ENCODE peak calls at places on chromosomes 11 and 22, in six cellular contexts. One of them, this sample, is unnamed.
A peak's percentile ranks its signal among the peaks of the same experiment; 100 is the strongest.

GRCh38 chr11:93100211-93100610 is 97.6 kb downstream of the SLC36A4 start:
- DNase-seq in mucosa of descending colon: no peak
- DNase-seq in endothelial cell of umbilical vein: no peak
- DNase-seq in A673: no peak
- DNase-seq in PC-3: no peak
- DNase-seq in AG04450: no peak
- DNase-seq in this sample: no peak

GRCh38 chr11:132177106-132177505 is 806.7 kb downstream of the NTM start:
- DNase-seq in mucosa of descending colon: no peak
- DNase-seq in endothelial cell of umbilical vein: peak; percentile 44
- DNase-seq in A673: peak; percentile 62
- DNase-seq in PC-3: peak; percentile 61
- DNase-seq in AG04450: peak; percentile 27
- DNase-seq in this sample: no peak

GRCh38 chr11:30186748-30187147 is 44.1 kb upstream of the FSHB start:
- DNase-seq in mucosa of descending colon: no peak
- DNase-seq in endothelial cell of umbilical vein: no peak
- DNase-seq in A673: no peak
- DNase-seq in PC-3: no peak
- DNase-seq in AG04450: no peak
- DNase-seq in this sample: no peak

GRCh38 chr11:95231881-95232605 is 1.0 kb upstream of the SESN3 start:
- DNase-seq in mucosa of descending colon: peak; percentile 72
- DNase-seq in endothelial cell of umbilical vein: peak; percentile 49
- DNase-seq in A673: no peak
- DNase-seq in PC-3: no peak
- DNase-seq in AG04450: no peak
- DNase-seq in this sample: peak; percentile 39

GRCh38 chr11:47606731-47607130 is 12.5 kb upstream of the C1QTNF4 start:
- DNase-seq in mucosa of descending colon: no peak
- DNase-seq in endothelial cell of umbilical vein: no peak
- DNase-seq in A673: no peak
- DNase-seq in PC-3: no peak
- DNase-seq in AG04450: no peak
- DNase-seq in this sample: no peak

GRCh38 chr11:87437844-87438223 is 400.1 kb downstream of the TMEM135 start:
- DNase-seq in mucosa of descending colon: no peak
- DNase-seq in endothelial cell of umbilical vein: no peak
- DNase-seq in A673: no peak
- DNase-seq in PC-3: peak; percentile 92
- DNase-seq in AG04450: no peak
- DNase-seq in this sample: no peak

GRCh38 chr11:119910650-119911049 is 181.7 kb upstream of the NECTIN1 start:
- DNase-seq in mucosa of descending colon: no peak
- DNase-seq in endothelial cell of umbilical vein: no peak
- DNase-seq in A673: no peak
- DNase-seq in PC-3: no peak
- DNase-seq in AG04450: no peak
- DNase-seq in this sample: no peak

GRCh38 chr11:70120674-70121073 is 42.6 kb downstream of the ANO1 start:
- DNase-seq in mucosa of descending colon: no peak
- DNase-seq in endothelial cell of umbilical vein: no peak
- DNase-seq in A673: no peak
- DNase-seq in PC-3: no peak
- DNase-seq in AG04450: no peak
- DNase-seq in this sample: no peak

GRCh38 chr22:20959578-20960461 is 7.2 kb upstream of the AIFM3 start:
- DNase-seq in mucosa of descending colon: peak; percentile 27
- DNase-seq in endothelial cell of umbilical vein: no peak
- DNase-seq in A673: no peak
- DNase-seq in PC-3: no peak
- DNase-seq in AG04450: no peak
- DNase-seq in this sample: no peak

GRCh38 chr22:28479912-28480311 is 199.7 kb downstream of the TTC28 start:
- DNase-seq in mucosa of descending colon: no peak
- DNase-seq in endothelial cell of umbilical vein: no peak
- DNase-seq in A673: peak; percentile 41
- DNase-seq in PC-3: no peak
- DNase-seq in AG04450: peak; percentile 8
- DNase-seq in this sample: no peak

GRCh38 chr11:17267576-17267975 is 9.0 kb upstream of the NUCB2 start:
- DNase-seq in mucosa of descending colon: no peak
- DNase-seq in endothelial cell of umbilical vein: peak; percentile 40
- DNase-seq in A673: no peak
- DNase-seq in PC-3: peak; percentile 94
- DNase-seq in AG04450: no peak
- DNase-seq in this sample: no peak

GRCh38 chr11:87425391-87425790 is 387.7 kb downstream of the TMEM135 start:
- DNase-seq in mucosa of descending colon: no peak
- DNase-seq in endothelial cell of umbilical vein: no peak
- DNase-seq in A673: no peak
- DNase-seq in PC-3: peak; percentile 50
- DNase-seq in AG04450: no peak
- DNase-seq in this sample: no peak

GRCh38 chr22:40955516-40955915 is 4.3 kb downstream of the RBX1 start:
- DNase-seq in mucosa of descending colon: no peak
- DNase-seq in endothelial cell of umbilical vein: no peak
- DNase-seq in A673: no peak
- DNase-seq in PC-3: no peak
- DNase-seq in AG04450: no peak
- DNase-seq in this sample: no peak

GRCh38 chr11:41997860-41998259 is 538.4 kb upstream of the LRRC4C start:
- DNase-seq in mucosa of descending colon: no peak
- DNase-seq in endothelial cell of umbilical vein: no peak
- DNase-seq in A673: no peak
- DNase-seq in PC-3: no peak
- DNase-seq in AG04450: no peak
- DNase-seq in this sample: no peak

GRCh38 chr11:60880635-60881282 is 13.4 kb downstream of the ZP1 start:
- DNase-seq in mucosa of descending colon: no peak
- DNase-seq in endothelial cell of umbilical vein: no peak
- DNase-seq in A673: no peak
- DNase-seq in PC-3: no peak
- DNase-seq in AG04450: no peak
- DNase-seq in this sample: no peak

GRCh38 chr22:40300884-40301672 is 45.2 kb upstream of the ADSL start:
- DNase-seq in mucosa of descending colon: no peak
- DNase-seq in endothelial cell of umbilical vein: no peak
- DNase-seq in A673: no peak
- DNase-seq in PC-3: no peak
- DNase-seq in AG04450: no peak
- DNase-seq in this sample: no peak

GRCh38 chr11:9750551-9750950 is 86.7 kb downstream of the SWAP70 start:
- DNase-seq in mucosa of descending colon: no peak
- DNase-seq in endothelial cell of umbilical vein: peak; percentile 38
- DNase-seq in A673: no peak
- DNase-seq in PC-3: peak; percentile 20
- DNase-seq in AG04450: no peak
- DNase-seq in this sample: no peak

DNA sequence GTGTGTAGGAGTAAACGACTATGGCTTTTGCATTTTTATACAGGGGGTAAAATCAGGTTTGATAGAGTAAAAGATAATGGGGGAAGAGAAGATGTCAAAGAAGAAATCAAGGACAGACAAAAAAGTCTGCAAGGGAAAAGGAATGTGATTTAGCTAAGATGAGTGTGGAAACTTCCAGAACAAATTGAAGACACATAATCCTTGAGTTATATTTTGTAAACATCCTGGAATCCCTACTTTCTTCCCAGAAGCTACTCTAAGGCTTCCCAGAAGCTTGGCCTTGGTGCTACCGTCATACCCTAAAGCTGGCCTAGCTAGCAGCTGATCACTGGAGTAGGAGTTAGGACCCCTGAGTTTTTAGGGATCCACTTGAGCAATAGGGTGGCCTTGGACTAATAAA is 82.4 kb downstream of the BLID start:
- DNase-seq in mucosa of descending colon: no peak
- DNase-seq in endothelial cell of umbilical vein: no peak
- DNase-seq in A673: no peak
- DNase-seq in PC-3: no peak
- DNase-seq in AG04450: no peak
- DNase-seq in this sample: no peak
- TF ChIP-seq CTCF in mucosa of descending colon: no peak
- TF ChIP-seq CTCF in endothelial cell of umbilical vein: no peak
- TF ChIP-seq CTCF in A673: no peak
- TF ChIP-seq CTCF in PC-3: no peak
- TF ChIP-seq CTCF in AG04450: no peak
- TF ChIP-seq CTCF in this sample: no peak

GRCh38 chr22:49306632-49306975 is 521.1 kb downstream of the BRD1 start:
- DNase-seq in mucosa of descending colon: no peak
- DNase-seq in endothelial cell of umbilical vein: no peak
- DNase-seq in A673: no peak
- DNase-seq in PC-3: no peak
- DNase-seq in AG04450: no peak
- DNase-seq in this sample: no peak
- H3K9me3 ChIP-seq in mucosa of descending colon: no peaks in the 10 kb centered on the region
- H3K9me3 ChIP-seq in endothelial cell of umbilical vein: no peaks in the 10 kb centered on the region
- H3K9me3 ChIP-seq in A673: no peaks in the 10 kb centered on the region
- H3K9me3 ChIP-seq in PC-3: no peaks in the 10 kb centered on the region
- H3K9me3 ChIP-seq in AG04450: peaks cover 81% of the 10 kb centered on the region
- H3K9me3 ChIP-seq in this sample: no peaks in the 10 kb centered on the region

GRCh38 chr22:48649031-48649430 is 1178.6 kb downstream of the BRD1 start:
- DNase-seq in mucosa of descending colon: no peak
- DNase-seq in endothelial cell of umbilical vein: no peak
- DNase-seq in A673: no peak
- DNase-seq in PC-3: no peak
- DNase-seq in AG04450: no peak
- DNase-seq in this sample: no peak

GRCh38 chr22:48646216-48646925 is 1181.3 kb downstream of the BRD1 start:
- DNase-seq in mucosa of descending colon: no peak
- DNase-seq in endothelial cell of umbilical vein: no peak
- DNase-seq in A673: no peak
- DNase-seq in PC-3: no peak
- DNase-seq in AG04450: no peak
- DNase-seq in this sample: no peak

GRCh38 chr22:48647051-48647450 is 1180.6 kb downstream of the BRD1 start:
- DNase-seq in mucosa of descending colon: no peak
- DNase-seq in endothelial cell of umbilical vein: no peak
- DNase-seq in A673: no peak
- DNase-seq in PC-3: no peak
- DNase-seq in AG04450: no peak
- DNase-seq in this sample: no peak

GRCh38 chr22:48649466-48649865 is 1178.2 kb downstream of the BRD1 start:
- DNase-seq in mucosa of descending colon: no peak
- DNase-seq in endothelial cell of umbilical vein: no peak
- DNase-seq in A673: no peak
- DNase-seq in PC-3: no peak
- DNase-seq in AG04450: no peak
- DNase-seq in this sample: no peak

DNA sequence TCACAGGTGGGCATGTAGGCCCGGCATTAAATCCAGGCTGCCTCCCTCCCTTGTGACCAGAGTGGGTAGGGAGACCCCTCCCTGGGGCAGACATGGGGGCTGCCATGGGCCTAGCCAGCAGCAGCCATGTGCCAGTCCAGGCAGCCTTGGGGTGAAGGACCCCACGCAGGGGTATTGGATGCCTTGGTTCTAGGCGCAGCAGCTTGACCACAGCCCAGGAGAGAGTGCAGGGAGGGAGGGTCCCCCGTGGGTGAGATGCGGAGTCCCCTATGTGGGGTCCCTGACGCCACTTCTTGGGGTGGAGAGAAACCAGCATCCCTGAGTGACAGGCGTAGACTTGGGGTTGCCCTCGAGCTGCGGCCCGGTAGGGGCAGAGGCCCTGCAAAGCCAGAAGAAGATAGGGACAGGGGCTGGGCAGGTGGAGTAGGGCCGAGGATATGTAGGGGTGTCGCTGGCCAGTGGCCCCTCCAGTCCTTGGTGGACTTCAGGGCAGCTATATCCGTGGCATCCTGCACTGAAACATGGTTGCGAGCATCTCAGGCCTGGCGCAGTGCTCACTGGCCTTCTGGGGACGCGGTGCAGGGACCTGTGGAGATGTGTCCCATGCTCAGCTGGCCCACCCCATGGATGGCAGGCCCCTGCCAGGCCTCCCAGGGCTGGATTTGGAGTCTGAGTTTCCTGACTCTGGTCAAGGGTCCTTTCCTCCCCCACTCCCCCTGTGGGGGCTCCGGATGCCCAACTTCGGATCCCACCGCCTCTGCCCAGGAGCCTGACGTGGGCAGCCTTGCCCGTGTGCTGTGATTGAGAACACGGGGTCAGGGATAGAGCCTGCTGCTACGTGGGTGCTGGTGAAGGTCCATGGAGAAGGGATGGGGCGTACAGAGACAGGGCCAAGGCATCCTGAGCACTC is 1179.8 kb downstream of the BRD1 start:
- DNase-seq in mucosa of descending colon: no peak
- DNase-seq in endothelial cell of umbilical vein: no peak
- DNase-seq in A673: no peak
- DNase-seq in PC-3: no peak
- DNase-seq in AG04450: no peak
- DNase-seq in this sample: no peak
- TF ChIP-seq CTCF in mucosa of descending colon: no peak
- TF ChIP-seq CTCF in endothelial cell of umbilical vein: no peak
- TF ChIP-seq CTCF in A673: no peak
- TF ChIP-seq CTCF in PC-3: no peak
- TF ChIP-seq CTCF in AG04450: no peak
- TF ChIP-seq CTCF in this sample: no peak

DNA sequence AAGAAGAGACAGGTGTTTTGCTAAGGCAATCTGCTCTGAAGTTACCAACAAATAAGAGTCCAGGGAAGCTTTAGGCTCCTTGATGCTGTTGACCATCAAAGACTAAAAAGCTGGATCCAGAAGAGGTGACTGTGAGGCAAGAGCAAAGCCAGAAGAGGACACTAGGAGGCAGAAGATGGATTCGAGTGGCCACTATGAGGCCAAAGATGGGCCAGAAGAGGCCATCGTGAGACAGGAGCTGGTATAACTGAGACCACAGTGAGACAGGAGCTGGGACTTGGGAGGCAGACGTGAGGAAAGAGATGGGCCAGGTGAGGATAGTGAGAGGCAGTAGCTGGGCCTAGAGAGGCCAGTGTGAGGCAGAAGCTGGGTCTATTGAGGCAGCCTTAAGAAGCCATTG is 37.7 kb downstream of the OR4C45 start:
- DNase-seq in mucosa of descending colon: no peak
- DNase-seq in endothelial cell of umbilical vein: no peak
- DNase-seq in A673: no peak
- DNase-seq in PC-3: no peak
- DNase-seq in AG04450: no peak
- DNase-seq in this sample: no peak
- H3K9me3 ChIP-seq in mucosa of descending colon: peaks cover 46% of the 10 kb centered on the region
- H3K9me3 ChIP-seq in endothelial cell of umbilical vein: peaks cover 2% of the 10 kb centered on the region
- H3K9me3 ChIP-seq in A673: peaks cover 56% of the 10 kb centered on the region
- H3K9me3 ChIP-seq in PC-3: no peaks in the 10 kb centered on the region
- H3K9me3 ChIP-seq in AG04450: peaks cover 54% of the 10 kb centered on the region
- H3K9me3 ChIP-seq in this sample: no peaks in the 10 kb centered on the region